ENCODE peak calls at places on chromosomes 3 and 15, in nine cellular contexts. S is tibial artery; G is AG09319; F is OCI-LY7; N is cardiac fibroblast; K is WERI-Rb-1; M is CD4-positive, alpha-beta T cell; E is endothelial cell; U is HL-60. A is an unnamed sample.

GRCh38 chr3:10162147-10162546 is 2.6 kb upstream of the IRAK2 start:
- DNase-seq in S (no peak), G (no peak), F (peak; percentile 45), N (no peak), K (no peak), M (no peak), E (no peak), U (no peak), A (no peak)

GRCh38 chr3:1019157-1019556 is 73.7 kb upstream of the CNTN6 start:
- DNase-seq in S (no peak), G (no peak), F (no peak), N (no peak), K (no peak), M (no peak), E (no peak), U (no peak), A (no peak)

GRCh38 chr3:74839591-74839990 is 225.1 kb upstream of the CNTN3 start:
- DNase-seq in S (no peak), G (no peak), F (no peak), N (no peak), K (peak; percentile 62), M (no peak), E (no peak), U (no peak), A (no peak)

GRCh38 chr3:46132565-46132964 is 75.5 kb downstream of the CCR1 start:
- DNase-seq in S (no peak), G (no peak), F (no peak), N (no peak), K (no peak), M (no peak), E (no peak), U (no peak), A (no peak)

GRCh38 chr3:57838627-57839026 is 82.5 kb downstream of the SLMAP start:
- DNase-seq in S (no peak), G (no peak), F (no peak), N (no peak), K (no peak), M (no peak), E (no peak), U (no peak), A (no peak)

GRCh38 chr15:99604865-99605264 is 39.1 kb downstream of the MEF2A start:
- DNase-seq in S (no peak), G (no peak), F (peak; percentile 27), N (peak; percentile 55), K (no peak), M (no peak), E (no peak), U (no peak), A (no peak)

GRCh38 chr3:189727898-189728297 is 96.7 kb downstream of the TP63 start:
- DNase-seq in S (no peak), G (no peak), F (no peak), N (peak; percentile 55), K (no peak), M (no peak), E (no peak), U (no peak), A (no peak)

GRCh38 chr3:129226374-129226773 is 23.0 kb upstream of the COPG1 start:
- DNase-seq in S (peak; percentile 89), G (peak; percentile 79), F (no peak), N (peak; percentile 89), K (no peak), M (no peak), E (no peak), U (peak; percentile 34), A (peak; percentile 59)

GRCh38 chr15:89912145-89912673 is 543 bp downstream of the ARPIN start:
- DNase-seq in S (peak; percentile 72), G (no peak), F (no peak), N (peak; percentile 29), K (peak; percentile 64), M (no peak), E (peak; percentile 30), U (no peak), A (peak; percentile 74)

GRCh38 chr15:57251308-57251707 is 125.0 kb upstream of the CGNL1 start:
- DNase-seq in S (no peak), G (no peak), F (no peak), N (peak; percentile 59), K (no peak), M (no peak), E (no peak), U (no peak), A (no peak)

GRCh38 chr15:89361451-89362202 is 27.0 kb upstream of the POLG start:
- DNase-seq in S (no peak), G (peak; percentile 2), F (no peak), N (peak; percentile 62), K (peak; percentile 76), M (peak; percentile 23), E (peak; percentile 89), U (no peak), A (peak; percentile 77)

GRCh38 chr15:57951328-57951932 is 114.1 kb downstream of the ALDH1A2 start:
- DNase-seq in S (no peak), G (no peak), F (no peak), N (no peak), K (no peak), M (no peak), E (no peak), U (no peak), A (no peak)

GRCh38 chr3:31408720-31409119 is 124.0 kb upstream of the STT3B start:
- DNase-seq in S (no peak), G (no peak), F (no peak), N (no peak), K (no peak), M (no peak), E (no peak), U (no peak), A (no peak)

GRCh38 chr15:88986949-88987589 is 73.9 kb upstream of the MFGE8 start:
- DNase-seq in S (no peak), G (no peak), F (no peak), N (no peak), K (no peak), M (no peak), E (no peak), U (no peak), A (no peak)

GRCh38 chr15:75532413-75533250 is 46.5 kb downstream of the PTPN9 start:
- DNase-seq in S (peak; percentile 89), G (peak; percentile 41), F (peak; percentile 16), N (peak; percentile 90), K (peak; percentile 41), M (no peak), E (peak; percentile 57), U (peak; percentile 26), A (no peak)

GRCh38 chr3:131795382-131796085 is 239.3 kb downstream of the CPNE4 start:
- DNase-seq in S (no peak), G (no peak), F (no peak), N (peak; percentile 4), K (no peak), M (no peak), E (no peak), U (no peak), A (no peak)

GRCh38 chr3:112550859-112551258 is 10.9 kb downstream of the ATG3 start:
- DNase-seq in S (no peak), G (no peak), F (no peak), N (no peak), K (no peak), M (no peak), E (no peak), U (no peak), A (no peak)

GRCh38 chr15:69718916-69719315 is 266.3 kb downstream of the RPLP1 start:
- DNase-seq in S (peak; percentile 69), G (no peak), F (peak; percentile 42), N (no peak), K (no peak), M (no peak), E (no peak), U (peak; percentile 84), A (no peak)

GRCh38 chr15:100663066-100663465 is 60.7 kb downstream of the ASB7 start:
- DNase-seq in S (peak; percentile 21), G (no peak), F (no peak), N (no peak), K (peak; percentile 93), M (no peak), E (peak; percentile 36), U (no peak), A (no peak)
- TF ChIP-seq CTCF in S (no peak), G (peak; percentile 22), F (peak; percentile 30), N (peak; percentile 29), K (peak; percentile 61), M (no peak), E (no peak), U (no peak), A (no peak)

DNA sequence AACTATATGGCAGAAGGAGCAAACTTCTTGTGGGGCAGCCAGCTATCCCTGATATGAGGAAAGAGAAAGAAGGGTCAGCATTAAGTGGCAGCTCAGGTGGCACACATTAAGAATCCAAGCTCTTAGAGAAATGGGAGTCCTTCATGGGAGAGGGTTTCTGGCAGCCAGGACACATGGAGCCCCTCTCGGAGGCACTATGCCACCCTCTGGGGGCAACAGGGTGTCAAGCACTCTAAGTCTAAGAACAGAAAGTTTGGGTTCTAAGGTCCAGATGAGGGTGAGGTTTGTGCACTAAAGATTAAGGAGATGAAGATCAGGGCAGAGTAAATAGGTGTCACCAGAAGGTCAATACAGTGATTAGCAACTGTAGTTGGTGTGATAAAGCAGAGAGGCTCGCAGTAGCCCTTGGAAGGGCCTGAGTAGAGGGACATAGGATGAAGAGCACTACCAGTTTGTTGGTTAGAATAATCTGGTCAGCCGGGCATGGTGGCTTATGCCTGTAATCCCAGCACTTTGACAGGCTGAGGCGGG is 89.3 kb downstream of the ST6GAL1 start:
- DNase-seq in S (no peak), G (no peak), F (peak; percentile 46), N (no peak), K (no peak), M (no peak), E (no peak), U (no peak), A (no peak)
- TF ChIP-seq CTCF in S (no peak), G (no peak), F (peak; percentile 69), N (no peak), K (no peak), M (no peak), E (no peak), U (no peak), A (no peak)

DNA sequence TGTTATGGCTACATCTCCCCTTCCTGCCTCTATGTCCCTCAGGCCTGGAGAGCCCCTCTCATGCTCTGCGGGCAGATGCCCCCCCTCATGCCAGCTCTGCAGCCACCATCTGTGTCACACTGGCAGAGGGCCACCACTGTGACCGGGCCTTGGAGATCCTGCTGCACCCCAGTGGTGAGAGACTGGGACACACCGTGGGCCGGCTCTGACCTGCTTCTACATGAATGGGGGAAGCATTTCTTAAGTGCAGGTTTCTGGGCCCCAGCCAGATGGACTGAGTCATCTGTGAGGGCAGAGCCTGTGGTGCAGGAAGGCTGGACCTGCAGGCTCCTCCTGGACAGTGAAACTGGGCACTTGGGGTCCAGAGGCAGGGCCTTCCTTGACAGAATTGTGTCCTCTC is 4.8 kb downstream of the VWA5B2 start:
- DNase-seq in S (no peak), G (peak; percentile 27), F (peak; percentile 14), N (peak; percentile 87), K (peak; percentile 71), M (no peak), E (no peak), U (no peak), A (no peak)
- TF ChIP-seq CTCF in S (no peak), G (no peak), F (peak; percentile 30), N (peak; percentile 13), K (peak; percentile 27), M (no peak), E (no peak), U (no peak), A (no peak)

DNA sequence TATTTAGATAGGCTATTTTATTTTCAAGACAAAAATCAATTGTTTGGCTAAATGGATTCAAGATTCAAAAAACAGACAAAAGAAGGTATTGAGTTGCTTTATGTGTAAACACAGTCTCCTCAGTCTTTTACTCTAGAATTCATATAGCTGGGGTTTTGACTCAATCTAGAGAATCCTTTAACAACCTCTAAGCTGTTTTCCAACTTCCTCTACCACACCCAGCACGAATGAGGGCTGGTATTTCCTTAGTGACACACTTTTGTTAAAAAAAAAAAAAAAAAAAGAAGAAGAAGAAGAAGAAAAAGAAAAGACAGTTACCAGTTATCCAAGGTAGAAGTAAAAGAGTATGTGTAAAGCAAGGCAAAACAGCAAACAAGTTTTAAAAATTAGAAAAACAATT is 732.8 kb upstream of the GOLIM4 start:
- DNase-seq in S (no peak), G (no peak), F (no peak), N (no peak), K (no peak), M (no peak), E (no peak), U (no peak), A (no peak)
- TF ChIP-seq CTCF in S (no peak), G (no peak), F (no peak), N (no peak), K (no peak), M (no peak), E (no peak), U (no peak), A (no peak)

A was measured in mucosa of descending colon.